ENCODE peak calls at places on chromosome 7, in ten cellular contexts. N is HepG2; K is prostate gland; C is neuronal stem cell; A is CD4-positive, alpha-beta memory T cell; E is mesenchymal stem cell; Y is HCT116; U is pancreas; H is CD8-positive, alpha-beta T cell; O is breast epithelium. P is an unnamed sample.
A peak's percentile ranks its signal among the peaks of the same experiment; 100 is the strongest.

GRCh38 chr7:4700577-4701235 is 18.6 kb downstream of the FOXK1 start:
- DNase-seq in C (no peak), K (no peak), N (no peak), E (peak; percentile 99), H (no peak), A (no peak), O (no peak), Y (no peak), U (no peak), P (no peak)

GRCh38 chr7:45569290-45569685 is 4.9 kb upstream of the ADCY1 start:
- DNase-seq in K (no peak), A (no peak), N (no peak), O (no peak), Y (no peak), C (no peak), H (no peak), E (no peak), U (no peak), P (no peak)

GRCh38 chr7:37945336-37945735 is 24.9 kb downstream of the EPDR1 start:
- DNase-seq in U (no peak), E (peak; percentile 74), C (no peak), N (peak; percentile 10), H (no peak), O (no peak), Y (no peak), A (no peak), K (no peak), P (no peak)

GRCh38 chr7:79282051-79282694 is 171.3 kb downstream of the MAGI2 start:
- DNase-seq in N (no peak), C (no peak), K (no peak), Y (peak; percentile 35), O (no peak), U (no peak), A (no peak), H (no peak), E (peak; percentile 81), P (peak; percentile 23)

GRCh38 chr7:109986701-109987100 is 1104.2 kb upstream of the LRRN3 start:
- DNase-seq in K (no peak), N (no peak), O (no peak), Y (no peak), E (no peak), H (no peak), U (no peak), C (no peak), A (no peak), P (no peak)

GRCh38 chr7:158375034-158375433 is 212.6 kb downstream of the PTPRN2 start:
- DNase-seq in C (no peak), O (no peak), E (no peak), K (no peak), H (no peak), U (peak; percentile 30), Y (no peak), A (no peak), N (no peak), P (no peak)

GRCh38 chr7:191105-192034 is 1.0 kb upstream of the FAM20C start:
- DNase-seq in Y (peak; percentile 10), E (peak; percentile 80), N (no peak), K (peak; percentile 26), A (no peak), C (no peak), O (no peak), H (no peak), U (no peak), P (peak; percentile 77)

GRCh38 chr7:80771523-80771922 is 133.1 kb downstream of the CD36 start:
- DNase-seq in E (peak; percentile 73), O (no peak), K (no peak), U (no peak), Y (no peak), H (no peak), N (no peak), A (no peak), C (no peak), P (no peak)

GRCh38 chr7:28378574-28379149 is 33.7 kb upstream of the CREB5 start:
- DNase-seq in H (no peak), C (no peak), E (no peak), U (no peak), O (no peak), N (no peak), A (no peak), Y (no peak), K (no peak), P (no peak)

GRCh38 chr7:117066668-117067067 is 113.4 kb downstream of the ST7 start:
- DNase-seq in E (no peak), U (no peak), Y (no peak), C (no peak), K (no peak), H (no peak), O (no peak), N (no peak), A (no peak), P (no peak)

GRCh38 chr7:125057974-125058373 is 128.3 kb upstream of the POT1 start:
- DNase-seq in N (peak; percentile 13), O (no peak), A (no peak), U (no peak), K (no peak), H (no peak), C (no peak), E (no peak), Y (no peak), P (no peak)

GRCh38 chr7:150375662-150376521 is 3.2 kb upstream of the ZNF775 start:
- DNase-seq in H (peak; percentile 49), U (no peak), N (no peak), C (no peak), Y (no peak), E (no peak), K (no peak), O (no peak), A (peak; percentile 18), P (no peak)

GRCh38 chr7:25168145-25168544 is 43.1 kb upstream of the CYCS start:
- DNase-seq in Y (no peak), O (no peak), E (no peak), H (no peak), N (no peak), C (no peak), U (no peak), A (no peak), K (no peak), P (no peak)

GRCh38 chr7:2116903-2117680 is 115.7 kb downstream of the MAD1L1 start:
- DNase-seq in N (no peak), H (no peak), E (no peak), U (no peak), C (no peak), O (no peak), Y (no peak), K (peak; percentile 53), A (no peak), P (no peak)

DNA sequence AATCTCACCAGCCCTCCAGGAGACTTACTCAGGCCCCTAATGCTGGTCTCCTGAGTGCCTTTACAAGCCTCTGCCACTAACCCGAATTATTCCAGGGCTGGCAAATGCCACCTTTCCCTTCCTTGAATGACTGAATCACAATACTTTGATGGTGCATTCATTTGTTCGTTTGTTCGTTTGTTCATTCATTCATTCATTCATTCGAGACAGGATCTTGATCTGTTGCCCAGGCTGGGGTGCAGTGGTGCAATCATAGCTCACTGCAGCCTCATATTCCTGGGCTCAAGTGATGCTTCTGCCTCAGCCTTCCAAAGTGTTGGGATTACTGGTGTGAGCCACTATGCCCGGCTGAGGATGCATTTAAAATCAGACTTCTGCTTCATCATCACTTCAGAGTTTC is 6.0 kb downstream of the ZNF12 start:
- DNase-seq in Y (no peak), U (no peak), N (no peak), C (no peak), K (no peak), A (no peak), E (no peak), H (no peak), O (no peak), P (no peak)
- H3K9me3 ChIP-seq in Y (peaks cover 42% of the 10 kb centered on the region), U (no peaks in the 10 kb centered on the region), N (no peaks in the 10 kb centered on the region), C (peaks cover 64% of the 10 kb centered on the region), K (no peaks in the 10 kb centered on the region), A (no peaks in the 10 kb centered on the region), E (peaks cover 85% of the 10 kb centered on the region), H (peaks cover 9% of the 10 kb centered on the region), O (peaks cover 60% of the 10 kb centered on the region), P (no peaks in the 10 kb centered on the region)

GRCh38 chr7:75642810-75643486 is 95.8 kb downstream of the HIP1 start:
- DNase-seq in N (peak; percentile 46), E (peak; percentile 65), A (peak; percentile 64), K (peak; percentile 45), Y (peak; percentile 54), U (no peak), C (no peak), O (no peak), H (peak; percentile 67), P (peak; percentile 55)

GRCh38 chr7:75637854-75638606 is 100.7 kb downstream of the HIP1 start:
- DNase-seq in C (no peak), N (no peak), Y (no peak), U (no peak), O (no peak), K (no peak), H (no peak), E (no peak), A (no peak), P (no peak)

GRCh38 chr7:75639893-75640600 is 98.7 kb downstream of the HIP1 start:
- DNase-seq in E (no peak), Y (no peak), K (no peak), O (no peak), C (no peak), A (no peak), H (no peak), N (no peak), U (no peak), P (peak; percentile 76)

GRCh38 chr7:75638607-75639070 is 100.1 kb downstream of the HIP1 start:
- DNase-seq in H (no peak), O (peak; percentile 63), C (peak; percentile 63), N (no peak), Y (no peak), K (peak; percentile 42), U (peak; percentile 82), E (peak; percentile 53), A (no peak), P (peak; percentile 51)

GRCh38 chr7:75639071-75639892 is 99.5 kb downstream of the HIP1 start:
- DNase-seq in C (peak; percentile 86), Y (no peak), U (peak; percentile 75), K (no peak), A (peak; percentile 32), H (peak; percentile 23), O (no peak), N (no peak), E (peak; percentile 65), P (peak; percentile 65)
- H3K27ac ChIP-seq in C (peak overlapping the region; percentile 93), Y (peak overlapping the region; percentile 48), U (peak overlapping the region; percentile 47), K (peak overlapping the region; percentile 72), A (no peak overlapping the region), H (no peak overlapping the region), O (peak overlapping the region; percentile 84), N (no peak overlapping the region), E (peak overlapping the region; percentile 41), P (peak overlapping the region; percentile 96)

GRCh38 chr7:127654404-127655392 is 2.7 kb downstream of the SND1 start:
- DNase-seq in N (no peak), A (no peak), H (no peak), U (no peak), O (no peak), E (peak; percentile 59), K (no peak), Y (no peak), C (no peak), P (peak; percentile 63)
- H3K4me3 ChIP-seq in N (peak overlapping the region; percentile 98), A (no peak overlapping the region), H (no peak overlapping the region), U (no peak overlapping the region), O (no peak overlapping the region), E (peak overlapping the region; percentile 88), K (no peak overlapping the region), Y (no peak overlapping the region), C (no peak overlapping the region), P (no peak overlapping the region)

DNA sequence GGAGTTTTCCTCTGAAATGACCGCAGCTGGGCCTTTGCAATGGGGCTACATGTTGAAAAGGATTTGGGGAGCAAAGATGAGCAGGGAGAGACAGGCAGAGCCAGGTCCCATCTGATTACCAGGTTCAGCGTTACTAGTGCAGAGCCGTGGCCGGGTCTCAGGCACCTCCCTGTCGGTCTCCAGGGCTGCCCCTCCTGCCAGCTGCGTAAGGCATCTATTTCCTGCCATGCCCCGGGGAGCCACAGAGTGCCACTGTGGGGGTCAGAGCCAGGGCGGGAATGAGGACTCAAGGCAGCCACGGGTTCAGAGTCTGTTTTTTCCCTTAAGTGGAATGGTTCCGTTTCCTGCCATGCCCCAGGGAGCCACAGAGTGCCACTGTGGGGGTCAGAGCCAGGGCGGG is 382.6 kb upstream of the SHH start:
- DNase-seq in E (no peak), O (no peak), C (no peak), A (no peak), Y (no peak), H (no peak), K (no peak), U (no peak), N (no peak), P (no peak)
- H3K9me3 ChIP-seq in E (no peaks in the 10 kb centered on the region), O (no peaks in the 10 kb centered on the region), C (peaks cover 5% of the 10 kb centered on the region), A (no peaks in the 10 kb centered on the region), Y (no peaks in the 10 kb centered on the region), H (no peaks in the 10 kb centered on the region), K (no peaks in the 10 kb centered on the region), U (no peaks in the 10 kb centered on the region), N (no peaks in the 10 kb centered on the region), P (no peaks in the 10 kb centered on the region)